ENCODE peak calls at places on chromosomes 4 and X, in seven cellular contexts. U is activated T-cell treated with anti-CD3 and anti-CD28 coated beads for 48 hours, H is mucosa of descending colon, K is HuH-7, I is spleen, E is Caco-2, Z is MM.1S. X is an unnamed sample.

GRCh38 chrX:39144323-39144722 is 343.1 kb downstream of the MID1IP1 start:
- DNase-seq in H (no peak), Z (no peak), U (no peak), E (no peak), I (no peak), K (no peak), X (no peak)

GRCh38 chrX:23844502-23845138 is 61.6 kb downstream of the SAT1 start:
- DNase-seq in Z (no peak), E (peak), H (no peak), I (peak), K (no peak), U (no peak), X (no peak)

GRCh38 chrX:150482537-150483217 is 85.7 kb upstream of the MTM1 start:
- DNase-seq in K (peak), I (no peak), Z (no peak), H (no peak), E (no peak), U (peak), X (no peak)

GRCh38 chrX:20974326-20974725 is 399.9 kb upstream of the CNKSR2 start:
- DNase-seq in K (no peak), Z (no peak), E (no peak), I (no peak), U (no peak), H (no peak), X (no peak)

GRCh38 chr4:81652069-81652478 is 180.4 kb upstream of the RASGEF1B start:
- DNase-seq in H (no peak), U (no peak), K (no peak), E (no peak), Z (no peak), I (no peak), X (no peak)

GRCh38 chr4:41452484-41453225 is 85.3 kb upstream of the LIMCH1 start:
- DNase-seq in K (no peak), H (no peak), E (no peak), I (no peak), Z (no peak), U (no peak), X (no peak)

GRCh38 chr4:147090486-147090885 is 144.8 kb upstream of the TTC29 start:
- DNase-seq in E (no peak), U (no peak), I (no peak), H (no peak), Z (no peak), K (no peak), X (no peak)

GRCh38 chrX:119062750-119063374 is 9.9 kb upstream of the CT47C1 start:
- DNase-seq in K (no peak), H (no peak), U (no peak), E (no peak), Z (no peak), I (no peak), X (no peak)

GRCh38 chrX:1323315-1323714 is 13.3 kb upstream of the IL3RA start:
- DNase-seq in Z (peak), U (peak), I (peak), K (peak), E (peak), H (peak), X (peak)

GRCh38 chrX:9844936-9845573 is 58.8 kb downstream of the SHROOM2 start:
- DNase-seq in U (no peak), K (peak), E (no peak), H (no peak), Z (no peak), I (no peak), X (no peak)

GRCh38 chr4:3399277-3400194 is 42.2 kb upstream of the HGFAC start:
- DNase-seq in E (no peak), H (no peak), K (no peak), I (no peak), U (no peak), Z (no peak), X (no peak)